ENCODE peak calls at places on chromosomes 1 and 21, in four cellular contexts. One of them, this sample, is unnamed.

GRCh38 chr1:109933856-109934711 is 23.4 kb downstream of the CSF1 start:
- DNase-seq in HepG2: peak
- DNase-seq in GM12878: no peak
- DNase-seq in WTC11: no peak
- DNase-seq in this sample: peak

GRCh38 chr1:84720275-84720780 is 30.1 kb upstream of the SSX2IP start:
- DNase-seq in HepG2: peak
- DNase-seq in WTC11: no peak
- DNase-seq in GM12878: peak
- DNase-seq in this sample: no peak

GRCh38 chr1:9892563-9893528 is 17.2 kb downstream of the CTNNBIP1 start:
- DNase-seq in GM12878: no peak
- DNase-seq in WTC11: no peak
- DNase-seq in HepG2: no peak
- DNase-seq in this sample: no peak

GRCh38 chr1:93704063-93704462 is 22.4 kb upstream of the BCAR3 start:
- DNase-seq in GM12878: peak
- DNase-seq in HepG2: no peak
- DNase-seq in WTC11: no peak
- DNase-seq in this sample: no peak

GRCh38 chr1:234212764-234213406 is 160.4 kb upstream of the COA6 start:
- DNase-seq in GM12878: peak
- DNase-seq in WTC11: peak
- DNase-seq in HepG2: peak
- DNase-seq in this sample: peak

GRCh38 chr1:109478806-109479205 is 4.9 kb upstream of the ATXN7L2 start:
- DNase-seq in WTC11: peak
- DNase-seq in HepG2: no peak
- DNase-seq in GM12878: no peak
- DNase-seq in this sample: peak

GRCh38 chr1:59976194-59977074 is 49.9 kb upstream of the CYP2J2 start:
- DNase-seq in GM12878: no peak
- DNase-seq in WTC11: peak
- DNase-seq in HepG2: peak
- DNase-seq in this sample: peak

GRCh38 chr1:203744008-203744972 is 20.7 kb upstream of the LAX1 start:
- DNase-seq in GM12878: no peak
- DNase-seq in HepG2: no peak
- DNase-seq in WTC11: peak
- DNase-seq in this sample: no peak

GRCh38 chr21:35212393-35213127 is 163.5 kb upstream of the RUNX1 start:
- DNase-seq in WTC11: no peak
- DNase-seq in HepG2: no peak
- DNase-seq in GM12878: no peak
- DNase-seq in this sample: no peak

GRCh38 chr21:19239696-19240095 is 836.1 kb upstream of the TMPRSS15 start:
- DNase-seq in WTC11: no peak
- DNase-seq in HepG2: no peak
- DNase-seq in GM12878: no peak
- DNase-seq in this sample: no peak

GRCh38 chr1:41649445-41650175 is 165.1 kb upstream of the EDN2 start:
- DNase-seq in GM12878: no peak
- DNase-seq in HepG2: no peak
- DNase-seq in WTC11: no peak
- DNase-seq in this sample: no peak

GRCh38 chr1:213120961-213121360 is 69.9 kb downstream of the RPS6KC1 start:
- DNase-seq in GM12878: no peak
- DNase-seq in HepG2: no peak
- DNase-seq in WTC11: no peak
- DNase-seq in this sample: no peak

GRCh38 chr21:28633803-28634572 is 358.7 kb downstream of the LTN1 start:
- DNase-seq in HepG2: no peak
- DNase-seq in GM12878: no peak
- DNase-seq in WTC11: no peak
- DNase-seq in this sample: no peak

GRCh38 chr1:66402194-66402593 is 131.8 kb upstream of the SGIP1 start:
- DNase-seq in WTC11: no peak
- DNase-seq in HepG2: no peak
- DNase-seq in GM12878: peak
- DNase-seq in this sample: no peak

GRCh38 chr1:206128192-206128591 is 11.0 kb upstream of the AVPR1B start:
- DNase-seq in GM12878: no peak
- DNase-seq in WTC11: no peak
- DNase-seq in HepG2: no peak
- DNase-seq in this sample: no peak

GRCh38 chr1:178485467-178486098 is 11.2 kb downstream of the CLEC20A start:
- DNase-seq in GM12878: no peak
- DNase-seq in HepG2: no peak
- DNase-seq in WTC11: no peak
- DNase-seq in this sample: no peak

GRCh38 chr1:94544706-94545490 is 3.3 kb upstream of the F3 start:
- DNase-seq in HepG2: no peak
- DNase-seq in GM12878: no peak
- DNase-seq in WTC11: no peak
- DNase-seq in this sample: no peak

GRCh38 chr1:33306561-33307493 is 14.1 kb downstream of the A3GALT2 start:
- DNase-seq in GM12878: no peak
- DNase-seq in HepG2: no peak
- DNase-seq in WTC11: peak
- DNase-seq in this sample: no peak

GRCh38 chr1:210361665-210362064 is 33.0 kb downstream of the HHAT start:
- DNase-seq in GM12878: no peak
- DNase-seq in WTC11: no peak
- DNase-seq in HepG2: no peak
- DNase-seq in this sample: no peak

GRCh38 chr1:210709694-210710093 is 381.0 kb downstream of the HHAT start:
- DNase-seq in WTC11: no peak
- DNase-seq in GM12878: no peak
- DNase-seq in HepG2: no peak
- DNase-seq in this sample: no peak

GRCh38 chr1:152458384-152459185 is 44.5 kb upstream of the CRNN start:
- DNase-seq in WTC11: peak
- DNase-seq in HepG2: peak
- DNase-seq in GM12878: peak
- DNase-seq in this sample: peak

GRCh38 chr1:52672946-52673345 is 25.2 kb downstream of the COA7 start:
- DNase-seq in GM12878: no peak
- DNase-seq in WTC11: no peak
- DNase-seq in HepG2: no peak
- DNase-seq in this sample: no peak

GRCh38 chr1:58290685-58291372 is 255.7 kb downstream of the OMA1 start:
- DNase-seq in GM12878: no peak
- DNase-seq in HepG2: no peak
- DNase-seq in WTC11: peak
- DNase-seq in this sample: no peak

GRCh38 chr1:7172804-7173203 is 387.6 kb downstream of the CAMTA1 start:
- DNase-seq in WTC11: no peak
- DNase-seq in GM12878: no peak
- DNase-seq in HepG2: no peak
- DNase-seq in this sample: no peak

GRCh38 chr1:45010855-45011811 is at the start of gene HECTD3:
- DNase-seq in WTC11: peak
- DNase-seq in GM12878: peak
- DNase-seq in HepG2: peak
- DNase-seq in this sample: peak

GRCh38 chr21:36725793-36726386 is 27.0 kb downstream of the SIM2 start:
- DNase-seq in GM12878: no peak
- DNase-seq in HepG2: no peak
- DNase-seq in WTC11: no peak
- DNase-seq in this sample: no peak

GRCh38 chr1:150288382-150288781 is 5.3 kb upstream of the MRPS21 start:
- DNase-seq in WTC11: no peak
- DNase-seq in GM12878: no peak
- DNase-seq in HepG2: no peak
- DNase-seq in this sample: no peak

GRCh38 chr1:245995474-245995873 is 511.6 kb downstream of the SMYD3 start:
- DNase-seq in WTC11: no peak
- DNase-seq in GM12878: no peak
- DNase-seq in HepG2: no peak
- DNase-seq in this sample: no peak

DNA sequence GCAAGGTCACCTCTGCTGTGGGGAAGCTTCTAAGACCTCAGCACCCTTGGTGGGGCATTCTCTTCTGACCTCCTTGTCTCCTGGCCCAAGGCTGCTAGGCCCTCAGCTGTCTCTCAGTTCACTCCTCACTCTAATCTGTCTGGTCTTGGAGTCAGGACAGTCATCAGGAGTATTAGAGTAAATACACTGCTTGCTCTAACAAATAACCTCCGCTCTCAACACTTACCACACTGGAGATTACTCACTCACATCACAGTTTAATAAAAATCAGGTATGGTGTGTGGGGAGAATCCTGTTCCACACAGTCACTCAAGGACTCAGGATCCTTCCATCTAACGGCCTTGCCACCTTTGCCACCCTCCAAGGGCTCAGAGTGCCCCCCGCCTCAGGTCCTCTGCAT is 26.6 kb upstream of the TMEM61 start:
- DNase-seq in WTC11: no peak
- DNase-seq in GM12878: no peak
- DNase-seq in HepG2: no peak
- DNase-seq in this sample: no peak
- TF ChIP-seq CBFB in WTC11: no peak
- TF ChIP-seq CBFB in GM12878: no peak
- TF ChIP-seq CBFB in HepG2: no peak
- TF ChIP-seq CBFB in this sample: no peak

DNA sequence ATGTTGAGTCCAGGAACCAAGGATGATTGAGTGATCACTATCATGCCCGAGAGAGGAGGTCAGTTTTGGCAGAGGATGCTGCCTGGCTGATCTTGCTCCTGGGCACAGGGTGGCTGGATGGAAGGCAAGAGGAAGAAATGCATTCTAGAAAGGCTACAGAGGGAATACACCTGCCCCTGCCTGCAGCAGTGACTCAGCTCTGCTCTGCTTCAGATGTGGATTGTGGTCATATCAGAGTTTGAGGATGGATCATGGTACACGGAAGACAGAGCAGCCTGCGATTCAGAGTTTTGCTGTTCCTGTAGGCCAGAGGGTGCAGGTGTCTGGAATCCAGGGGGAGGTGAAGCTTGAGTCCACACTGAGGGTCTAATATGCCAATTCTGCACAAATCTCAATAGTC is 37.2 kb downstream of the PCP4 start:
- DNase-seq in GM12878: no peak
- DNase-seq in WTC11: no peak
- DNase-seq in HepG2: no peak
- DNase-seq in this sample: no peak
- TF ChIP-seq CBFB in GM12878: no peak
- TF ChIP-seq CBFB in WTC11: no peak
- TF ChIP-seq CBFB in HepG2: no peak
- TF ChIP-seq CBFB in this sample: no peak

GRCh38 chr1:67711850-67712202 is 26.8 kb downstream of the GADD45A start:
- DNase-seq in HepG2: no peak
- DNase-seq in GM12878: no peak
- DNase-seq in WTC11: no peak
- DNase-seq in this sample: peak

GRCh38 chr1:67708606-67709005 is 23.6 kb downstream of the GADD45A start:
- DNase-seq in GM12878: no peak
- DNase-seq in HepG2: no peak
- DNase-seq in WTC11: no peak
- DNase-seq in this sample: no peak

GRCh38 chr1:67711150-67711849 is 26.3 kb downstream of the GADD45A start:
- DNase-seq in HepG2: no peak
- DNase-seq in WTC11: no peak
- DNase-seq in GM12878: no peak
- DNase-seq in this sample: peak

GRCh38 chr1:67713071-67713806 is 28.2 kb downstream of the GADD45A start:
- DNase-seq in GM12878: no peak
- DNase-seq in WTC11: no peak
- DNase-seq in HepG2: peak
- DNase-seq in this sample: no peak

DNA sequence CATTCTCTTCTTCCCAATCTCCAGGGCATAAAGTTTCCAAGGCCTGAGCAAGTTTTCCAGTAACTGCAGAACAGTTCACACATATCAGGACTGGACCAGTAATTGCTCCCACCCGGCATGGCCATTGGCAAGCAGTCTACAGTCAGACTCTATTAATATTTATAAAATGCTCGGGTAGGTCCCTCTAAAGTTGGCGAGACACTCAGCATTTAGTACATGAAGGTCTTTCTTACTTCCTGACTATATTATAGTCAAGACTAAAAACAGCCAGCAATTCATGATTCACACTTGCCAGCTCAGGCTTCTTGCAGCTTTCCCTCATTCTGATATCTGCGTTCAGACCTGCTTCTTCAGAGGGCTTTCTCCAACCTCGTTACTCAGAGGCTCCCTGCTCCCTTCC is 25.4 kb downstream of the GADD45A start:
- DNase-seq in GM12878: no peak
- DNase-seq in WTC11: no peak
- DNase-seq in HepG2: no peak
- DNase-seq in this sample: no peak
- TF ChIP-seq CBFB in GM12878: no peak
- TF ChIP-seq CBFB in WTC11: no peak
- TF ChIP-seq CBFB in HepG2: no peak
- TF ChIP-seq CBFB in this sample: no peak

GRCh38 chr1:217407426-217407825 is 223.5 kb downstream of the GPATCH2 start:
- DNase-seq in WTC11: no peak
- DNase-seq in HepG2: no peak
- DNase-seq in GM12878: no peak
- DNase-seq in this sample: no peak
- TF ChIP-seq CBFB in WTC11: no peak
- TF ChIP-seq CBFB in HepG2: no peak
- TF ChIP-seq CBFB in GM12878: no peak
- TF ChIP-seq CBFB in this sample: no peak

GRCh38 chr1:219312967-219313366 is 139.3 kb downstream of the LYPLAL1 start:
- DNase-seq in HepG2: peak
- DNase-seq in GM12878: no peak
- DNase-seq in WTC11: no peak
- DNase-seq in this sample: no peak

GRCh38 chr1:219304227-219305226 is 130.8 kb downstream of the LYPLAL1 start:
- DNase-seq in WTC11: no peak
- DNase-seq in GM12878: no peak
- DNase-seq in HepG2: no peak
- DNase-seq in this sample: no peak

GRCh38 chr1:219308367-219308766 is 134.7 kb downstream of the LYPLAL1 start:
- DNase-seq in HepG2: no peak
- DNase-seq in WTC11: no peak
- DNase-seq in GM12878: no peak
- DNase-seq in this sample: no peak

GRCh38 chr1:219313961-219314360 is 140.3 kb downstream of the LYPLAL1 start:
- DNase-seq in GM12878: no peak
- DNase-seq in HepG2: no peak
- DNase-seq in WTC11: no peak
- DNase-seq in this sample: no peak

DNA sequence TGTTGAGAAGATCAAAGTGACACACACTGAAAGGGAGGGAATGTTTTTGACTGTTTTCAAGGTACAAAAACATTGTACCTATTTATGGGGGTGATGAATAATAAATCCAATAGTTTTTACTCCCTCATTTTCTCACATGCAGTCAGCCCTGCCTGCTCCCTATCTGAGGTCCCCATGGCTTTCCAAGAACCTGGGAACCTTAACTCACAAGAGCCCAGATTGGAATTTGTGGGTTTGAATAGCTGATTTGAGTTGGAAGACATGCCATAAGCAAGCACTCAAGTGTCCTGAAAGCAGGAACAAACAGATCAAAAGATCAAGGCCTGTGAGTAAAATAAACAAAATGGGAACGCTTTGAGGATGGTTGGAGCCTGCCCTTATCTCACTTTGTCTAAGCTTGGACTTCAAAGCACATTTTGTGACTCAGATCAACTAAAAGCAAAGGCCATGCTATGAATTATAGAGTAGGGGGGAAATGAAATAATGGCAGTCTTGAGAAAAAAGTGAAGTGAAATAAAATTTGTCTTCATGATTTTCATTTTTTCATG is 136.6 kb downstream of the LYPLAL1 start:
- DNase-seq in WTC11: no peak
- DNase-seq in GM12878: no peak
- DNase-seq in HepG2: peak
- DNase-seq in this sample: no peak
- TF ChIP-seq CBFB in WTC11: no peak
- TF ChIP-seq CBFB in GM12878: no peak
- TF ChIP-seq CBFB in HepG2: no peak
- TF ChIP-seq CBFB in this sample: no peak

This sample was measured in K562.